ENCODE peak calls at places on chromosomes 12 and 14, in ten cellular contexts. One of them, this sample, is unnamed.

GRCh38 chr12:26863515-26863914 is 30.5 kb upstream of the ITPR2 start:
- DNase-seq in HFF-Myc: no peak
- DNase-seq in progenitor cell of endocrine pancreas: no peak
- DNase-seq in H9: no peak
- DNase-seq in left ventricle myocardium inferior: no peak
- DNase-seq in glutamatergic neuron: no peak
- DNase-seq in left lung: no peak
- DNase-seq in AG09319: no peak
- DNase-seq in A549: no peak
- DNase-seq in AG04450: no peak
- DNase-seq in this sample: no peak

GRCh38 chr12:100827901-100828520 is 33.4 kb downstream of the ANO4 start:
- DNase-seq in HFF-Myc: no peak
- DNase-seq in left lung: no peak
- DNase-seq in AG09319: no peak
- DNase-seq in left ventricle myocardium inferior: no peak
- DNase-seq in H9: no peak
- DNase-seq in progenitor cell of endocrine pancreas: no peak
- DNase-seq in AG04450: no peak
- DNase-seq in A549: peak; percentile 4
- DNase-seq in glutamatergic neuron: no peak
- DNase-seq in this sample: peak; percentile 1

GRCh38 chr12:1250641-1251040 is 259.6 kb downstream of the ERC1 start:
- DNase-seq in left ventricle myocardium inferior: no peak
- DNase-seq in progenitor cell of endocrine pancreas: no peak
- DNase-seq in H9: no peak
- DNase-seq in AG04450: no peak
- DNase-seq in left lung: no peak
- DNase-seq in AG09319: no peak
- DNase-seq in HFF-Myc: no peak
- DNase-seq in A549: no peak
- DNase-seq in glutamatergic neuron: no peak
- DNase-seq in this sample: no peak

GRCh38 chr12:7460375-7461259 is 16.7 kb upstream of the CD163L1 start:
- DNase-seq in A549: peak; percentile 66
- DNase-seq in HFF-Myc: peak; percentile 22
- DNase-seq in AG09319: peak; percentile 10
- DNase-seq in glutamatergic neuron: peak; percentile 62
- DNase-seq in H9: peak; percentile 76
- DNase-seq in progenitor cell of endocrine pancreas: peak; percentile 62
- DNase-seq in left lung: no peak
- DNase-seq in left ventricle myocardium inferior: peak; percentile 29
- DNase-seq in AG04450: no peak
- DNase-seq in this sample: peak; percentile 54

GRCh38 chr12:128715485-128715884 is 108.3 kb downstream of the SLC15A4 start:
- DNase-seq in AG04450: no peak
- DNase-seq in H9: no peak
- DNase-seq in left ventricle myocardium inferior: no peak
- DNase-seq in AG09319: no peak
- DNase-seq in glutamatergic neuron: no peak
- DNase-seq in progenitor cell of endocrine pancreas: no peak
- DNase-seq in HFF-Myc: no peak
- DNase-seq in A549: no peak
- DNase-seq in left lung: no peak
- DNase-seq in this sample: no peak

GRCh38 chr12:18546399-18546798 is 191.4 kb downstream of the PLCZ1 start:
- DNase-seq in A549: no peak
- DNase-seq in left lung: no peak
- DNase-seq in AG04450: no peak
- DNase-seq in AG09319: peak; percentile 24
- DNase-seq in left ventricle myocardium inferior: no peak
- DNase-seq in HFF-Myc: no peak
- DNase-seq in glutamatergic neuron: no peak
- DNase-seq in progenitor cell of endocrine pancreas: no peak
- DNase-seq in H9: no peak
- DNase-seq in this sample: no peak

GRCh38 chr12:50397122-50397650 is 777 bp upstream of the FAM186A start:
- DNase-seq in A549: no peak
- DNase-seq in AG09319: no peak
- DNase-seq in left ventricle myocardium inferior: no peak
- DNase-seq in H9: no peak
- DNase-seq in AG04450: no peak
- DNase-seq in left lung: no peak
- DNase-seq in HFF-Myc: no peak
- DNase-seq in progenitor cell of endocrine pancreas: no peak
- DNase-seq in glutamatergic neuron: no peak
- DNase-seq in this sample: no peak

GRCh38 chr14:95440951-95441350 is 75.5 kb downstream of the SYNE3 start:
- DNase-seq in left lung: no peak
- DNase-seq in HFF-Myc: no peak
- DNase-seq in AG04450: no peak
- DNase-seq in A549: no peak
- DNase-seq in AG09319: no peak
- DNase-seq in left ventricle myocardium inferior: no peak
- DNase-seq in H9: no peak
- DNase-seq in glutamatergic neuron: no peak
- DNase-seq in progenitor cell of endocrine pancreas: no peak
- DNase-seq in this sample: no peak

GRCh38 chr12:111034911-111035577 is 114.7 kb upstream of the MYL2 start:
- DNase-seq in HFF-Myc: no peak
- DNase-seq in glutamatergic neuron: peak; percentile 52
- DNase-seq in AG04450: no peak
- DNase-seq in progenitor cell of endocrine pancreas: peak; percentile 41
- DNase-seq in H9: peak; percentile 73
- DNase-seq in left ventricle myocardium inferior: no peak
- DNase-seq in A549: peak; percentile 30
- DNase-seq in left lung: no peak
- DNase-seq in AG09319: no peak
- DNase-seq in this sample: peak; percentile 20

GRCh38 chr12:22271036-22271435 is 63.5 kb downstream of the ST8SIA1 start:
- DNase-seq in AG04450: peak; percentile 64
- DNase-seq in left lung: no peak
- DNase-seq in progenitor cell of endocrine pancreas: no peak
- DNase-seq in H9: no peak
- DNase-seq in HFF-Myc: peak; percentile 36
- DNase-seq in glutamatergic neuron: no peak
- DNase-seq in AG09319: peak; percentile 74
- DNase-seq in A549: no peak
- DNase-seq in left ventricle myocardium inferior: no peak
- DNase-seq in this sample: no peak

GRCh38 chr12:111741235-111741812 is 25.4 kb upstream of the ALDH2 start:
- DNase-seq in H9: no peak
- DNase-seq in AG09319: no peak
- DNase-seq in HFF-Myc: no peak
- DNase-seq in glutamatergic neuron: no peak
- DNase-seq in AG04450: no peak
- DNase-seq in A549: no peak
- DNase-seq in left lung: no peak
- DNase-seq in left ventricle myocardium inferior: no peak
- DNase-seq in progenitor cell of endocrine pancreas: no peak
- DNase-seq in this sample: no peak

GRCh38 chr12:42921741-42922511 is 332.4 kb upstream of the PRICKLE1 start:
- DNase-seq in AG04450: peak; percentile 30
- DNase-seq in left ventricle myocardium inferior: no peak
- DNase-seq in H9: no peak
- DNase-seq in glutamatergic neuron: no peak
- DNase-seq in progenitor cell of endocrine pancreas: no peak
- DNase-seq in AG09319: no peak
- DNase-seq in HFF-Myc: no peak
- DNase-seq in A549: no peak
- DNase-seq in left lung: no peak
- DNase-seq in this sample: no peak

GRCh38 chr14:104396682-104397470 is 182.7 kb upstream of the C14orf180 start:
- DNase-seq in A549: no peak
- DNase-seq in glutamatergic neuron: no peak
- DNase-seq in AG04450: no peak
- DNase-seq in AG09319: no peak
- DNase-seq in progenitor cell of endocrine pancreas: no peak
- DNase-seq in left lung: no peak
- DNase-seq in left ventricle myocardium inferior: no peak
- DNase-seq in H9: peak; percentile 9
- DNase-seq in HFF-Myc: no peak
- DNase-seq in this sample: no peak

GRCh38 chr12:51926718-51927117 is 19.4 kb downstream of the ACVRL1 start:
- DNase-seq in progenitor cell of endocrine pancreas: no peak
- DNase-seq in H9: peak; percentile 74
- DNase-seq in AG04450: no peak
- DNase-seq in A549: peak; percentile 48
- DNase-seq in glutamatergic neuron: no peak
- DNase-seq in AG09319: no peak
- DNase-seq in left ventricle myocardium inferior: no peak
- DNase-seq in HFF-Myc: no peak
- DNase-seq in left lung: no peak
- DNase-seq in this sample: no peak

GRCh38 chr14:39469094-39469710 is 37.0 kb upstream of the FBXO33 start:
- DNase-seq in AG04450: no peak
- DNase-seq in progenitor cell of endocrine pancreas: no peak
- DNase-seq in HFF-Myc: no peak
- DNase-seq in A549: no peak
- DNase-seq in glutamatergic neuron: peak; percentile 61
- DNase-seq in AG09319: no peak
- DNase-seq in H9: peak; percentile 70
- DNase-seq in left lung: peak; percentile 50
- DNase-seq in left ventricle myocardium inferior: no peak
- DNase-seq in this sample: peak; percentile 51

GRCh38 chr12:124126950-124127349 is 153.9 kb downstream of the ZNF664 start:
- DNase-seq in left ventricle myocardium inferior: no peak
- DNase-seq in glutamatergic neuron: no peak
- DNase-seq in HFF-Myc: peak; percentile 56
- DNase-seq in AG04450: no peak
- DNase-seq in left lung: no peak
- DNase-seq in progenitor cell of endocrine pancreas: no peak
- DNase-seq in AG09319: no peak
- DNase-seq in H9: no peak
- DNase-seq in A549: no peak
- DNase-seq in this sample: no peak

GRCh38 chr12:101935769-101936741 is 58.7 kb downstream of the DRAM1 start:
- DNase-seq in left ventricle myocardium inferior: peak; percentile 65
- DNase-seq in AG04450: peak; percentile 93
- DNase-seq in glutamatergic neuron: no peak
- DNase-seq in A549: no peak
- DNase-seq in AG09319: peak; percentile 87
- DNase-seq in H9: no peak
- DNase-seq in HFF-Myc: peak; percentile 90
- DNase-seq in progenitor cell of endocrine pancreas: no peak
- DNase-seq in left lung: no peak
- DNase-seq in this sample: no peak

GRCh38 chr12:15534870-15535269 is 212.6 kb downstream of the PTPRO start:
- DNase-seq in left lung: no peak
- DNase-seq in H9: no peak
- DNase-seq in glutamatergic neuron: no peak
- DNase-seq in left ventricle myocardium inferior: no peak
- DNase-seq in AG04450: no peak
- DNase-seq in A549: no peak
- DNase-seq in HFF-Myc: no peak
- DNase-seq in AG09319: no peak
- DNase-seq in progenitor cell of endocrine pancreas: no peak
- DNase-seq in this sample: no peak

GRCh38 chr12:120468271-120468845 is 1.2 kb downstream of the SRSF9 start:
- DNase-seq in AG04450: no peak
- DNase-seq in AG09319: peak; percentile 27
- DNase-seq in left ventricle myocardium inferior: no peak
- DNase-seq in HFF-Myc: no peak
- DNase-seq in H9: peak; percentile 55
- DNase-seq in glutamatergic neuron: peak; percentile 55
- DNase-seq in A549: peak; percentile 25
- DNase-seq in progenitor cell of endocrine pancreas: peak; percentile 24
- DNase-seq in left lung: no peak
- DNase-seq in this sample: peak; percentile 25

GRCh38 chr12:124684496-124684895 is 117.1 kb upstream of the NCOR2 start:
- DNase-seq in left ventricle myocardium inferior: no peak
- DNase-seq in AG04450: no peak
- DNase-seq in HFF-Myc: no peak
- DNase-seq in H9: no peak
- DNase-seq in glutamatergic neuron: no peak
- DNase-seq in progenitor cell of endocrine pancreas: no peak
- DNase-seq in A549: no peak
- DNase-seq in left lung: no peak
- DNase-seq in AG09319: no peak
- DNase-seq in this sample: no peak

GRCh38 chr12:89140580-89141236 is 211.6 kb downstream of the DUSP6 start:
- DNase-seq in A549: no peak
- DNase-seq in HFF-Myc: no peak
- DNase-seq in progenitor cell of endocrine pancreas: no peak
- DNase-seq in left lung: no peak
- DNase-seq in H9: no peak
- DNase-seq in AG04450: no peak
- DNase-seq in glutamatergic neuron: no peak
- DNase-seq in left ventricle myocardium inferior: peak; percentile 58
- DNase-seq in AG09319: peak; percentile 49
- DNase-seq in this sample: no peak

GRCh38 chr14:77151918-77152588 is 10.5 kb upstream of the ZDHHC22 start:
- DNase-seq in left lung: no peak
- DNase-seq in left ventricle myocardium inferior: no peak
- DNase-seq in AG09319: no peak
- DNase-seq in progenitor cell of endocrine pancreas: no peak
- DNase-seq in glutamatergic neuron: no peak
- DNase-seq in AG04450: no peak
- DNase-seq in H9: peak; percentile 12
- DNase-seq in HFF-Myc: no peak
- DNase-seq in A549: peak; percentile 83
- DNase-seq in this sample: no peak
- TF ChIP-seq CTCF in left lung: no peak
- TF ChIP-seq CTCF in left ventricle myocardium inferior: peak; percentile 30
- TF ChIP-seq CTCF in AG09319: no peak
- TF ChIP-seq CTCF in progenitor cell of endocrine pancreas: peak; percentile 13
- TF ChIP-seq CTCF in glutamatergic neuron: no peak
- TF ChIP-seq CTCF in AG04450: peak; percentile 27
- TF ChIP-seq CTCF in H9: peak; percentile 39
- TF ChIP-seq CTCF in HFF-Myc: peak; percentile 17
- TF ChIP-seq CTCF in A549: peak; percentile 68
- TF ChIP-seq CTCF in this sample: no peak

GRCh38 chr14:37024166-37024565 is 148.2 kb downstream of the SLC25A21 start:
- DNase-seq in progenitor cell of endocrine pancreas: no peak
- DNase-seq in left ventricle myocardium inferior: no peak
- DNase-seq in A549: no peak
- DNase-seq in glutamatergic neuron: no peak
- DNase-seq in AG09319: no peak
- DNase-seq in left lung: no peak
- DNase-seq in HFF-Myc: no peak
- DNase-seq in AG04450: no peak
- DNase-seq in H9: no peak
- DNase-seq in this sample: no peak
- TF ChIP-seq CTCF in progenitor cell of endocrine pancreas: no peak
- TF ChIP-seq CTCF in left ventricle myocardium inferior: no peak
- TF ChIP-seq CTCF in A549: peak; percentile 23
- TF ChIP-seq CTCF in glutamatergic neuron: no peak
- TF ChIP-seq CTCF in AG09319: no peak
- TF ChIP-seq CTCF in left lung: no peak
- TF ChIP-seq CTCF in HFF-Myc: no peak
- TF ChIP-seq CTCF in AG04450: no peak
- TF ChIP-seq CTCF in H9: peak; percentile 54
- TF ChIP-seq CTCF in this sample: no peak

GRCh38 chr14:23528555-23528954 is 23.0 kb downstream of the ZFHX2 start:
- DNase-seq in progenitor cell of endocrine pancreas: no peak
- DNase-seq in glutamatergic neuron: no peak
- DNase-seq in AG09319: no peak
- DNase-seq in left lung: no peak
- DNase-seq in left ventricle myocardium inferior: no peak
- DNase-seq in HFF-Myc: no peak
- DNase-seq in H9: peak; percentile 49
- DNase-seq in AG04450: no peak
- DNase-seq in A549: no peak
- DNase-seq in this sample: no peak
- TF ChIP-seq CTCF in progenitor cell of endocrine pancreas: peak; percentile 32
- TF ChIP-seq CTCF in glutamatergic neuron: no peak
- TF ChIP-seq CTCF in AG09319: no peak
- TF ChIP-seq CTCF in left lung: no peak
- TF ChIP-seq CTCF in left ventricle myocardium inferior: peak; percentile 14
- TF ChIP-seq CTCF in HFF-Myc: peak; percentile 32
- TF ChIP-seq CTCF in H9: peak; percentile 58
- TF ChIP-seq CTCF in AG04450: peak; percentile 31
- TF ChIP-seq CTCF in A549: no peak
- TF ChIP-seq CTCF in this sample: peak; percentile 32

GRCh38 chr14:21902561-21903199 is 229.1 kb upstream of the OR4E1 start:
- DNase-seq in A549: no peak
- DNase-seq in left ventricle myocardium inferior: no peak
- DNase-seq in HFF-Myc: no peak
- DNase-seq in AG09319: no peak
- DNase-seq in progenitor cell of endocrine pancreas: no peak
- DNase-seq in AG04450: no peak
- DNase-seq in glutamatergic neuron: peak; percentile 41
- DNase-seq in H9: peak; percentile 38
- DNase-seq in left lung: no peak
- DNase-seq in this sample: peak; percentile 32
- TF ChIP-seq CTCF in A549: peak; percentile 27
- TF ChIP-seq CTCF in left ventricle myocardium inferior: no peak
- TF ChIP-seq CTCF in HFF-Myc: peak; percentile 19
- TF ChIP-seq CTCF in AG09319: no peak
- TF ChIP-seq CTCF in progenitor cell of endocrine pancreas: peak; percentile 45
- TF ChIP-seq CTCF in AG04450: peak; percentile 29
- TF ChIP-seq CTCF in glutamatergic neuron: peak; percentile 25
- TF ChIP-seq CTCF in H9: peak; percentile 65
- TF ChIP-seq CTCF in left lung: peak; percentile 29
- TF ChIP-seq CTCF in this sample: peak; percentile 60

This sample was measured in neural crest cell.